ENCODE peak calls at places on chromosomes 16 and 17, in five cellular contexts. I is HepG2, W is A549, N is IMR-90, S is K562. M is an unnamed sample.

GRCh38 chr16:48583075-48584065 is 26.6 kb downstream of the N4BP1 start:
- DNase-seq in I (no peak), W (no peak), N (no peak), S (no peak), M (no peak)

GRCh38 chr17:45114117-45114932 is 18.0 kb downstream of the PLCD3 start:
- DNase-seq in I (no peak), W (no peak), N (no peak), S (no peak), M (no peak)

GRCh38 chr16:27538508-27538907 is 11.2 kb downstream of the GTF3C1 start:
- DNase-seq in I (no peak), W (no peak), N (no peak), S (peak), M (no peak)

GRCh38 chr17:74052993-74053744 is 150.3 kb upstream of the RPL38 start:
- DNase-seq in I (no peak), W (no peak), N (no peak), S (no peak), M (no peak)

GRCh38 chr16:49594706-49595534 is 221.3 kb downstream of the C16orf78 start:
- DNase-seq in I (no peak), W (no peak), N (no peak), S (no peak), M (no peak)

GRCh38 chr16:2867987-2868789 is 10.2 kb upstream of the PRSS22 start:
- DNase-seq in I (peak), W (peak), N (peak), S (peak), M (peak)

GRCh38 chr17:41048441-41048840 is 1.3 kb upstream of the KRTAP2-1 start:
- DNase-seq in I (peak), W (no peak), N (peak), S (no peak), M (no peak)

GRCh38 chr16:24652209-24652712 is 77.2 kb upstream of the TNRC6A start:
- DNase-seq in I (no peak), W (no peak), N (no peak), S (no peak), M (no peak)

GRCh38 chr17:42866631-42867575 is 15.9 kb downstream of the AOC3 start:
- DNase-seq in I (peak), W (no peak), N (no peak), S (no peak), M (no peak)

GRCh38 chr17:44925731-44926697 is 10.7 kb upstream of the GFAP start:
- DNase-seq in I (no peak), W (no peak), N (no peak), S (no peak), M (no peak)

GRCh38 chr16:16997349-16997748 is 473.4 kb downstream of the XYLT1 start:
- DNase-seq in I (no peak), W (no peak), N (no peak), S (no peak), M (no peak)

GRCh38 chr17:8981443-8981842 is 15.9 kb upstream of the PIK3R5 start:
- DNase-seq in I (no peak), W (no peak), N (no peak), S (no peak), M (no peak)

GRCh38 chr16:28309811-28310311 is 17.5 kb downstream of the SBK1 start:
- DNase-seq in I (no peak), W (no peak), N (no peak), S (no peak), M (no peak)

GRCh38 chr16:75267631-75268264 is 16.3 kb upstream of the BCAR1 start:
- DNase-seq in I (peak), W (peak), N (peak), S (no peak), M (no peak)

GRCh38 chr17:19900809-19901208 is 33.1 kb upstream of the ULK2 start:
- DNase-seq in I (no peak), W (no peak), N (no peak), S (no peak), M (no peak)

GRCh38 chr17:21252875-21253645 is at the start of gene NATD1:
- DNase-seq in I (peak), W (peak), N (peak), S (peak), M (no peak)

GRCh38 chr17:20121359-20122235 is 112.4 kb downstream of the SPECC1 start:
- DNase-seq in I (peak), W (peak), N (peak), S (peak), M (peak)

GRCh38 chr16:87692756-87693155 is 73.0 kb downstream of the KLHDC4 start:
- DNase-seq in I (no peak), W (no peak), N (no peak), S (no peak), M (no peak)

GRCh38 chr17:64635647-64636305 is 26.3 kb downstream of the SMURF2 start:
- DNase-seq in I (no peak), W (peak), N (peak), S (no peak), M (peak)

GRCh38 chr16:57991551-57992059 is 8.9 kb downstream of the ZNF319 start:
- DNase-seq in I (no peak), W (no peak), N (no peak), S (no peak), M (no peak)

GRCh38 chr16:66484453-66485213 is 57.5 kb downstream of the BEAN1 start:
- DNase-seq in I (no peak), W (peak), N (no peak), S (no peak), M (no peak)

GRCh38 chr16:88382491-88383400 is at the start of gene ZNF469:
- DNase-seq in I (no peak), W (peak), N (peak), S (no peak), M (no peak)

GRCh38 chr16:47054306-47054705 is 80.8 kb upstream of the DNAJA2 start:
- DNase-seq in I (no peak), W (no peak), N (no peak), S (no peak), M (no peak)

GRCh38 chr17:1123397-1124237 is 56.2 kb downstream of the ABR start:
- DNase-seq in I (no peak), W (no peak), N (no peak), S (no peak), M (no peak)

GRCh38 chr17:80286638-80286960 is 25.9 kb downstream of the RNF213 start:
- DNase-seq in I (no peak), W (no peak), N (no peak), S (no peak), M (no peak)

GRCh38 chr17:279776-280175 is 72.8 kb downstream of the RPH3AL start:
- DNase-seq in I (no peak), W (no peak), N (no peak), S (no peak), M (no peak)

GRCh38 chr16:12271006-12271405 is 294.5 kb downstream of the SNX29 start:
- DNase-seq in I (peak), W (peak), N (peak), S (peak), M (no peak)

GRCh38 chr16:17135439-17135838 is 335.3 kb downstream of the XYLT1 start:
- DNase-seq in I (no peak), W (no peak), N (no peak), S (no peak), M (no peak)

GRCh38 chr17:63433746-63434591 is 12.1 kb downstream of the CYB561 start:
- DNase-seq in I (no peak), W (peak), N (peak), S (no peak), M (no peak)

GRCh38 chr17:63437287-63438091 is 8.6 kb downstream of the CYB561 start:
- DNase-seq in I (no peak), W (no peak), N (no peak), S (peak), M (no peak)

GRCh38 chr17:63435681-63436522 is 10.2 kb downstream of the CYB561 start:
- DNase-seq in I (no peak), W (no peak), N (no peak), S (no peak), M (no peak)

GRCh38 chr17:63436523-63437110 is 9.5 kb downstream of the CYB561 start:
- DNase-seq in I (no peak), W (peak), N (no peak), S (no peak), M (no peak)

DNA sequence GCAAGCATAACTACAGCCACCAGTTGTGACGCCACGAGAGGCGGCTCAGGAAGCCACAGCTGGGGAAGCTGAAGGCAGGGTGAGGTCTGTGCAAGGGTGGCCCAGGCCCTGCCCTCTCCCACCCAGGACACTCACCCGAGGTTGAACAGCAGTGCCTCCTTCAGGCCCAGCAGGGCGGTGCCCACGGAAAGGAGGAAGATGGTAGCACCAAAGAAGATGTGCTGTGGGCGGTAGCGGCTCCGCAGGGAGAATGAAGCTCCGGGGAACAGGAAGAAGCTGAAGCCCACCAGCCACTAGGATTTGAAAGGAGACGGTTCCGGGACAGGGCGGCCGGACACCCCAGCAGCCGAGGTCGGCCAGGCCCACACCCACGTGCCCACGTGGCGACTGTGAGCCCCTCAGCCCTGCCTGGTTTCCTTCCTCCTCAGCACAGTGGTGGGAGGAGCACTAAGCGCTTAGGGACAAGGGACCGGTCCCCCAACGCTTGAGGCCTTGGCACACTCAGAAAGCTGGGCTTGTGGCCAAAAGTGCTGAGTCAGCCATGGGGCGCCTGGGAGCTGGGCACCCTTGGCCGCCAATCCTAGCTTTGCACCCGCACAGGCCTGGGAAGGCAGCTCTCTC is 11.0 kb downstream of the CYB561 start:
- DNase-seq in I (no peak), W (peak), N (peak), S (no peak), M (no peak)
- H3K4me2 ChIP-seq in I (no peak), W (peak), N (no peak), S (no peak), M (no peak)

GRCh38 chr17:18339933-18340332 is 23.4 kb downstream of the SHMT1 start:
- DNase-seq in I (no peak), W (no peak), N (no peak), S (no peak), M (no peak)

DNA sequence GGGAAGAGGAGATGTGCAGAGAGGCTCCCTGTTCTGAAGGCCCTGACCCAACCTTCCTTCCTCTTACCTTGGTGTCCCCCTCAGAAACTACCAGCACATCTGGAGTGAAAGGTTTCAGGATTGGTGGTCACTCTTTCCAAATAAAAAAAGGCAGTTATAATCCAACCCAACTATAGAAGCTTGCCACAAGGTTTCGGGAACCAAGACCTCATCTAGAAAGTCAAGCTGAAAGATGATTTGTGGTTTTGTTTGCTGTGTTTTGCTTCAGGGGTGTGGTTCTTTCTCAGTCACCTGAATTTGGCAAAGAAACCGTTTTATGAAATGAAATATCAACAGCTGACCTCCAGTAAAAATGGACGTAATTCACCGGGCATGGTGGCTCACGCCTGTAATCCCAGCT is 19.3 kb downstream of the SHMT1 start:
- DNase-seq in I (no peak), W (no peak), N (no peak), S (no peak), M (no peak)
- TF ChIP-seq BHLHE40 in I (no peak), W (no peak), N (no peak), S (no peak), M (no peak)

DNA sequence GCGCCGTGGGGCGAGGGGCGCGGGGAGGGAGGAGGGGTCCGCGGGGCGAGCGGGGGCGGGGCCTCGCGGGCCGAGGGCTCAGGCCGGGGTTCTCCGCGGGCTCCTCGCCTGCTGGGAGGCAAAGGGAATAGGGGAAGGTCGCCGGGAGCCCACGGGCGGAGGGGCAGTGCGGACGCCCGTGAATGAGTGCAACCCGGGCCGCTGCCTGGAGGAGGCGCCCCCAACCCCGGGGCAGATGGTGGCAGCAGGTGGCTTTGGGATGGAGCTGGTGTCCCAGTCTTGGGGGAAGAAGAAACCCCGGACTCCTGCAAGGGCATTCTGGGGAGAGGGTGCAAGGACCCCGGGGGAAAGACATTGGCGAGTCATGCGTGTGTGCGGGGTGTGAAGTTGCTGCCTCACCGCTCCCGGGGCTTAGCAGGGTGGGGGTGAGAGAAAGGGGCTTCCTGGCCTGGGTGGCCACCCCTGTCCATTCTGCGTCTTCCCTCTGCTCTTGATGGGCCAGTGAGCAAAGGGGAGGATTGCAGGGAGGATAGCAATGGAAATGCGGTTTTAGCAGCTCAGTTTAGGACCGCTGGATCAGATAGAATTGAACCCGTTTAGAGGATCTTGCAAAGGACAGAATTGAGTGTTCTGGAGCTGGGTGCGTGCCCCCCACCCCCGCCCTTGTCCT is 508 bp downstream of the KIAA0513 start:
- DNase-seq in I (no peak), W (no peak), N (no peak), S (peak), M (no peak)
- TF ChIP-seq USF2 in I (no peak), W (no peak), N (no peak), S (no peak), M (no peak)

DNA sequence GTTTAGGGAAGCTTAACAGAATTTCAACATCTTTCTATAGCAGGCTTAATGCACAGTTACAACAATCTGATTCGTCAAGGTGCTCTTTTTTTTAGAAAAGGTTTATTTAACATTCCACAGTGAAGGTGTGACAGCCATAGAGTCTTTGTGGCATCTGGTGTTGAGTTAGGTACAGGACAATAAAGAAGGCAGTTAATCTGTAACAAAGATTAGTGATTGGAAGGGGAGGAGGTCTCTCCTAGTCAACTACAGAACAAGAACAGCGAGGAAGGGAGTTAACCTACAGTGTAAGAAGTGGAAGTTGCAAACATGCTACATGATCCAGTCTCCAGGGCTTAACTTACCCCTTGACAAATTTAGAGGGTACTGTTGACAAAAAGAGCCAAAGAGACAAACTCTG is 3.0 kb upstream of the ZDHHC7 start:
- DNase-seq in I (peak), W (no peak), N (no peak), S (no peak), M (no peak)
- H3K4me2 ChIP-seq in I (peak), W (no peak), N (no peak), S (no peak), M (no peak)

DNA sequence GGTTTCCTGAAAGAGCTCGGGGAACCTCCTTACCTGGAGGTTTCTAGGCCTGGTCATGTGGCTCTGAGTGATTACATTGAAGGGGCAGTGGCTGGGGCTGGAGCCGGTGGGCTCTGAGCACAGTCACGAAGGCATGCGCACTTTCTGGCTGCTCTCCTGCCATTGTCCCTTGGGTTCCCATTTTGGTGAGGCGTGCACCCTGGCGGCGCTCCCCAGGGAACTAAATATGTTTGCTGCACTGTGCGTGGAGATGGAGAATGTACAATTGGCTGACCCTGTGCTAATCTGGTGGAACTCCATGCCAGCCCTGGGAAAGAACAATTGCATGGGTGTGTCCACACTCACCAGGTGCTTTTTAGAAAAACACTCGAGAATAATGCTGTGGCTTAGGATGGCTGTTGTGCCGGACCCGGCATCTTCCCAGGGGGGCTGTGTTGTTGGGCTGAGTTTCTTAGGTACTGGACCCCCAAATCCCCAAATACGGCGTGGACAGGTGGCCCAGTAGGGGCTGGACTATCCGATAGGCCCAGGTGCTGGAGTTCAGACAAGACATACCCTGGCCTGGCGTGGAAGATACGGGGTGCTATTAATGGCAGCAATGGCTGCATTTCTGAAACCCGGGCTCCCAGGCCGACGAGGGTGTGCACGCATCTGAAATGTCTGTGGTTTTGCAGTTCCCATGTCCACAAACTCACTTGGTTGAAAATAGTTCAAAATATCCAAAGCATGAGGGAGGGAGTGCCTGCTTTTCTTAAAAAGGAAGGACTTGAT is 230.5 kb downstream of the SEC14L1 start:
- DNase-seq in I (no peak), W (no peak), N (peak), S (no peak), M (no peak)
- TF ChIP-seq BHLHE40 in I (no peak), W (no peak), N (no peak), S (no peak), M (no peak)

DNA sequence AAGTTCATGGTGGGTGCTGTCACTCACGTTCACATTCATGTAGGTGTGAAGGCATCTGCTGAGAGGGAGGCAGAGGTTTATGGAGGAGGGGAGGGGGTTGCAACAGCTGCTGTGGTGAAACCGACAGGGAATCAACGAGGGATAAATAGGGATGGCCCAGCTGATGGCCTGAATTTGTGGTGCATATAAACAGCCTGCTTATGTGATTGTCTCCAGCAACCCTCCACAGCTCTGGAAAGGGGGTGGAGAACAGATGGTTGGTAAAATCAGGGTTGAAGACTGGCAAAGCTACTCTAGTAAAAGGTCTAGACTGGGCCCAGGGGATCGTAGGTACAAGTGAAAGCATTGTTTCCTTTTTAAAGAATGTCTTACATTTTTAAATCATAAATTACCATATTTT is 53.7 kb downstream of the IQCK start:
- DNase-seq in I (no peak), W (no peak), N (no peak), S (no peak), M (no peak)
- TF ChIP-seq USF2 in I (no peak), W (no peak), N (no peak), S (no peak), M (no peak)

DNA sequence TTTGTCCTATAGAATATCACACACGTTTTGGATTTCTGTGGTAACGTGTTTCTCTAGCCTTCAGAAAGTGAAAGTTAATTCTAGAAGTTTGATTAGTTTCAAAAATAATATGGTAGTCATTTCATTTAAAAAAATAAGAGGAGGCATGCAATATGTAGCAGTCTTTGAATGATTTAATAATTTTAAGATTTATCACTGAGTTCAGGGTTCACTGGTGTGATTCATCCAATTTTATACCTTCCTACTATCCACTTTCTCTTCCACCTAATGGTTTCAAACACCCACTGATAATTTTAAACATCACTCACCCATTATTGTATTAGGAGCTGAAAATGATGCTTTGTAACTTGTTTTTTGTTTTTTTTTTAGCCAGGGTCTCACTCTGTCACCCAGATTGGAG is 42.3 kb downstream of the CMC2 start:
- DNase-seq in I (no peak), W (no peak), N (no peak), S (no peak), M (no peak)
- H3K4me2 ChIP-seq in I (no peak), W (no peak), N (no peak), S (no peak), M (no peak)